ENCODE peak calls at places on chromosome 4, in ten cellular contexts. W, Q, U, I, H, N, V, P, G and S are unnamed samples.

GRCh38 chr4:89579776-89580175 is 257.2 kb downstream of the SNCA start:
- DNase-seq in W (no peak), Q (peak; percentile 36), U (no peak), I (no peak), H (no peak), N (no peak), V (no peak), P (no peak), G (no peak), S (no peak)

GRCh38 chr4:103786014-103786413 is 66.2 kb upstream of the TACR3 start:
- DNase-seq in W (no peak), Q (peak; percentile 37), U (no peak), I (peak; percentile 45), H (peak; percentile 20), N (no peak), V (peak; percentile 31), P (no peak), G (no peak), S (no peak)

GRCh38 chr4:38105475-38105874 is 145.3 kb downstream of the PTTG2 start:
- DNase-seq in W (no peak), Q (no peak), U (no peak), I (no peak), H (no peak), N (no peak), V (no peak), P (no peak), G (no peak), S (no peak)

GRCh38 chr4:52376107-52376704 is 282.9 kb downstream of the USP46 start:
- DNase-seq in W (peak; percentile 21), Q (peak; percentile 43), U (peak; percentile 46), I (peak; percentile 41), H (peak; percentile 12), N (no peak), V (peak; percentile 71), P (peak; percentile 35), G (no peak), S (peak; percentile 57)

GRCh38 chr4:89254847-89255246 is 52.8 kb downstream of the GPRIN3 start:
- DNase-seq in W (no peak), Q (peak; percentile 21), U (no peak), I (peak; percentile 3), H (no peak), N (no peak), V (peak; percentile 64), P (peak; percentile 53), G (peak; percentile 21), S (no peak)

GRCh38 chr4:151035321-151035720 is 20.2 kb upstream of the LRBA start:
- DNase-seq in W (no peak), Q (no peak), U (no peak), I (no peak), H (no peak), N (no peak), V (no peak), P (no peak), G (no peak), S (no peak)

GRCh38 chr4:107733431-107733925 is 13.4 kb upstream of the PAPSS1 start:
- DNase-seq in W (no peak), Q (no peak), U (no peak), I (no peak), H (no peak), N (no peak), V (no peak), P (no peak), G (no peak), S (no peak)

GRCh38 chr4:140609548-140610425 is 41.0 kb upstream of the UCP1 start:
- DNase-seq in W (peak; percentile 42), Q (peak; percentile 51), U (peak; percentile 31), I (peak; percentile 32), H (peak; percentile 30), N (no peak), V (peak; percentile 81), P (no peak), G (no peak), S (no peak)

GRCh38 chr4:54332577-54332976 is 103.5 kb downstream of the PDGFRA start:
- DNase-seq in W (no peak), Q (no peak), U (no peak), I (no peak), H (no peak), N (no peak), V (no peak), P (no peak), G (no peak), S (no peak)

GRCh38 chr4:67428819-67429218 is 116.5 kb downstream of the CENPC start:
- DNase-seq in W (no peak), Q (no peak), U (no peak), I (peak; percentile 87), H (no peak), N (no peak), V (no peak), P (no peak), G (no peak), S (no peak)

GRCh38 chr4:114116861-114117260 is 137.4 kb upstream of the ARSJ start:
- DNase-seq in W (no peak), Q (no peak), U (no peak), I (no peak), H (no peak), N (no peak), V (no peak), P (no peak), G (no peak), S (no peak)

GRCh38 chr4:168496834-168497233 is at the start of gene PALLD:
- DNase-seq in W (no peak), Q (peak; percentile 74), U (no peak), I (no peak), H (no peak), N (no peak), V (peak; percentile 32), P (no peak), G (no peak), S (no peak)

GRCh38 chr4:27088491-27088890 is 227.8 kb downstream of the STIM2 start:
- DNase-seq in W (no peak), Q (no peak), U (no peak), I (no peak), H (no peak), N (no peak), V (no peak), P (no peak), G (no peak), S (no peak)

GRCh38 chr4:89657931-89658700 is 178.8 kb downstream of the SNCA start:
- DNase-seq in W (no peak), Q (peak; percentile 19), U (no peak), I (peak; percentile 8), H (no peak), N (no peak), V (peak; percentile 27), P (no peak), G (no peak), S (no peak)